ENCODE peak calls at places on chromosomes 2 and 18, in nine cellular contexts. T is mesothelial cell of epicardium; L is activated naive CD4-positive, alpha-beta T cell treated with Interleukin-2 at 50 U/mL for 16 hours; I is activated T-cell treated with anti-CD3 and anti-CD28 coated beads for 1 hour; V is A549; B is activated CD4-positive, alpha-beta T cell treated with anti-CD3 and anti-CD28 coated beads, Interleukin-2, amount 10 ng/mL, durations not matched to agents 7 days and 5 days; E is nephron progenitor cell; C is amniotic stem cell; Z is left ventricle myocardium inferior. O is an unnamed sample.

GRCh38 chr18:22829781-22830180 is 103.3 kb upstream of the RBBP8 start:
- DNase-seq in L (no peak), T (no peak), C (no peak), B (no peak), Z (no peak), V (no peak), I (no peak), E (no peak), O (no peak)

GRCh38 chr2:11250400-11251277 is 93.8 kb downstream of the ROCK2 start:
- DNase-seq in Z (no peak), L (no peak), B (no peak), V (no peak), C (no peak), T (no peak), I (no peak), E (no peak), O (no peak)

GRCh38 chr2:10762651-10763460 is 41.4 kb downstream of the ATP6V1C2 start:
- DNase-seq in V (no peak), E (no peak), T (no peak), L (no peak), B (no peak), Z (no peak), I (no peak), C (no peak), O (no peak)

GRCh38 chr2:201931955-201932354 is 101.7 kb upstream of the FZD7 start:
- DNase-seq in C (peak), I (no peak), L (no peak), B (no peak), Z (no peak), V (no peak), E (no peak), T (no peak), O (no peak)

GRCh38 chr2:226515344-226516055 is 284.1 kb downstream of the IRS1 start:
- DNase-seq in V (peak), I (no peak), L (no peak), E (no peak), B (no peak), C (no peak), Z (no peak), T (no peak), O (no peak)

GRCh38 chr2:54454548-54454921 is 1.6 kb upstream of the SPTBN1 start:
- DNase-seq in C (no peak), T (no peak), Z (no peak), L (no peak), V (peak), I (no peak), E (no peak), B (no peak), O (no peak)

GRCh38 chr18:48896875-48897511 is 53.8 kb downstream of the SMAD7 start:
- DNase-seq in E (no peak), V (peak), B (no peak), L (no peak), I (no peak), T (no peak), C (no peak), Z (peak), O (no peak)

GRCh38 chr2:106267997-106268396 is 73.9 kb upstream of the UXS1 start:
- DNase-seq in E (no peak), C (no peak), T (no peak), Z (no peak), L (no peak), V (no peak), I (no peak), B (peak), O (no peak)

GRCh38 chr2:196241175-196241574 is 69.8 kb upstream of the STK17B start:
- DNase-seq in V (no peak), E (no peak), I (no peak), T (no peak), C (no peak), B (peak), L (no peak), Z (no peak), O (no peak)